ENCODE peak calls at places on chromosomes 1 and 21, in ten cellular contexts. One of them, this sample, is unnamed.

GRCh38 chr1:35361638-35362037 is 93.1 kb downstream of the ZMYM4 start:
- DNase-seq in psoas muscle: no peak
- DNase-seq in posterior cingulate gyrus: no peak
- DNase-seq in CD4-positive, alpha-beta T cell: no peak
- DNase-seq in effector CD4-positive, alpha-beta T cell: no peak
- DNase-seq in astrocyte of the cerebellum: no peak
- DNase-seq in mammary epithelial cell: no peak
- DNase-seq in EL: no peak
- DNase-seq in AG10803: no peak
- DNase-seq in stimulated activated CD8-positive, alpha-beta memory T cell treated with anti-CD3 and anti-CD28 coated beads, Interleukin-7, amount 100 ng/mL, for 24 hours: no peak
- DNase-seq in this sample: no peak

GRCh38 chr1:42323551-42323950 is 11.5 kb downstream of the FOXJ3 start:
- DNase-seq in posterior cingulate gyrus: no peak
- DNase-seq in EL: no peak
- DNase-seq in mammary epithelial cell: no peak
- DNase-seq in stimulated activated CD8-positive, alpha-beta memory T cell treated with anti-CD3 and anti-CD28 coated beads, Interleukin-7, amount 100 ng/mL, for 24 hours: no peak
- DNase-seq in effector CD4-positive, alpha-beta T cell: no peak
- DNase-seq in AG10803: no peak
- DNase-seq in psoas muscle: no peak
- DNase-seq in astrocyte of the cerebellum: no peak
- DNase-seq in CD4-positive, alpha-beta T cell: no peak
- DNase-seq in this sample: no peak

GRCh38 chr21:42456457-42456856 is 39.6 kb downstream of the RSPH1 start:
- DNase-seq in EL: no peak
- DNase-seq in psoas muscle: no peak
- DNase-seq in stimulated activated CD8-positive, alpha-beta memory T cell treated with anti-CD3 and anti-CD28 coated beads, Interleukin-7, amount 100 ng/mL, for 24 hours: no peak
- DNase-seq in CD4-positive, alpha-beta T cell: peak
- DNase-seq in effector CD4-positive, alpha-beta T cell: peak
- DNase-seq in AG10803: no peak
- DNase-seq in posterior cingulate gyrus: no peak
- DNase-seq in mammary epithelial cell: peak
- DNase-seq in astrocyte of the cerebellum: no peak
- DNase-seq in this sample: peak

GRCh38 chr1:236090741-236091147 is 25.9 kb upstream of the NID1 start:
- DNase-seq in astrocyte of the cerebellum: no peak
- DNase-seq in posterior cingulate gyrus: no peak
- DNase-seq in EL: no peak
- DNase-seq in stimulated activated CD8-positive, alpha-beta memory T cell treated with anti-CD3 and anti-CD28 coated beads, Interleukin-7, amount 100 ng/mL, for 24 hours: no peak
- DNase-seq in effector CD4-positive, alpha-beta T cell: no peak
- DNase-seq in CD4-positive, alpha-beta T cell: no peak
- DNase-seq in AG10803: no peak
- DNase-seq in mammary epithelial cell: no peak
- DNase-seq in psoas muscle: no peak
- DNase-seq in this sample: no peak

GRCh38 chr1:15283500-15283899 is 36.5 kb downstream of the FHAD1 start:
- DNase-seq in stimulated activated CD8-positive, alpha-beta memory T cell treated with anti-CD3 and anti-CD28 coated beads, Interleukin-7, amount 100 ng/mL, for 24 hours: no peak
- DNase-seq in EL: peak
- DNase-seq in psoas muscle: no peak
- DNase-seq in CD4-positive, alpha-beta T cell: no peak
- DNase-seq in posterior cingulate gyrus: no peak
- DNase-seq in AG10803: no peak
- DNase-seq in mammary epithelial cell: peak
- DNase-seq in astrocyte of the cerebellum: no peak
- DNase-seq in effector CD4-positive, alpha-beta T cell: no peak
- DNase-seq in this sample: no peak

GRCh38 chr1:103931891-103932290 is 182.2 kb downstream of the AMY1C start:
- DNase-seq in effector CD4-positive, alpha-beta T cell: no peak
- DNase-seq in posterior cingulate gyrus: no peak
- DNase-seq in AG10803: no peak
- DNase-seq in stimulated activated CD8-positive, alpha-beta memory T cell treated with anti-CD3 and anti-CD28 coated beads, Interleukin-7, amount 100 ng/mL, for 24 hours: no peak
- DNase-seq in astrocyte of the cerebellum: no peak
- DNase-seq in EL: no peak
- DNase-seq in psoas muscle: no peak
- DNase-seq in mammary epithelial cell: no peak
- DNase-seq in CD4-positive, alpha-beta T cell: no peak
- DNase-seq in this sample: no peak

GRCh38 chr1:95072532-95073419 is at the start of gene ALG14:
- DNase-seq in CD4-positive, alpha-beta T cell: peak
- DNase-seq in astrocyte of the cerebellum: peak
- DNase-seq in stimulated activated CD8-positive, alpha-beta memory T cell treated with anti-CD3 and anti-CD28 coated beads, Interleukin-7, amount 100 ng/mL, for 24 hours: peak
- DNase-seq in EL: peak
- DNase-seq in posterior cingulate gyrus: peak
- DNase-seq in AG10803: peak
- DNase-seq in effector CD4-positive, alpha-beta T cell: peak
- DNase-seq in mammary epithelial cell: peak
- DNase-seq in psoas muscle: peak
- DNase-seq in this sample: peak

GRCh38 chr1:226217273-226217672 is 6.2 kb upstream of the MIXL1 start:
- DNase-seq in AG10803: peak
- DNase-seq in CD4-positive, alpha-beta T cell: no peak
- DNase-seq in psoas muscle: no peak
- DNase-seq in posterior cingulate gyrus: no peak
- DNase-seq in stimulated activated CD8-positive, alpha-beta memory T cell treated with anti-CD3 and anti-CD28 coated beads, Interleukin-7, amount 100 ng/mL, for 24 hours: no peak
- DNase-seq in EL: peak
- DNase-seq in mammary epithelial cell: no peak
- DNase-seq in effector CD4-positive, alpha-beta T cell: no peak
- DNase-seq in astrocyte of the cerebellum: no peak
- DNase-seq in this sample: no peak

GRCh38 chr1:104018922-104019674 is 269.4 kb downstream of the AMY1C start:
- DNase-seq in AG10803: no peak
- DNase-seq in mammary epithelial cell: no peak
- DNase-seq in posterior cingulate gyrus: no peak
- DNase-seq in stimulated activated CD8-positive, alpha-beta memory T cell treated with anti-CD3 and anti-CD28 coated beads, Interleukin-7, amount 100 ng/mL, for 24 hours: no peak
- DNase-seq in CD4-positive, alpha-beta T cell: no peak
- DNase-seq in EL: no peak
- DNase-seq in psoas muscle: no peak
- DNase-seq in astrocyte of the cerebellum: no peak
- DNase-seq in effector CD4-positive, alpha-beta T cell: no peak
- DNase-seq in this sample: no peak

GRCh38 chr1:203796223-203796747 is 862 bp downstream of the ZBED6 start:
- DNase-seq in posterior cingulate gyrus: no peak
- DNase-seq in stimulated activated CD8-positive, alpha-beta memory T cell treated with anti-CD3 and anti-CD28 coated beads, Interleukin-7, amount 100 ng/mL, for 24 hours: peak
- DNase-seq in mammary epithelial cell: peak
- DNase-seq in psoas muscle: no peak
- DNase-seq in EL: peak
- DNase-seq in AG10803: peak
- DNase-seq in effector CD4-positive, alpha-beta T cell: no peak
- DNase-seq in astrocyte of the cerebellum: no peak
- DNase-seq in CD4-positive, alpha-beta T cell: no peak
- DNase-seq in this sample: peak

GRCh38 chr1:162206749-162207635 is 137.5 kb downstream of the NOS1AP start:
- DNase-seq in CD4-positive, alpha-beta T cell: no peak
- DNase-seq in EL: no peak
- DNase-seq in AG10803: no peak
- DNase-seq in psoas muscle: no peak
- DNase-seq in astrocyte of the cerebellum: no peak
- DNase-seq in posterior cingulate gyrus: no peak
- DNase-seq in stimulated activated CD8-positive, alpha-beta memory T cell treated with anti-CD3 and anti-CD28 coated beads, Interleukin-7, amount 100 ng/mL, for 24 hours: no peak
- DNase-seq in mammary epithelial cell: peak
- DNase-seq in effector CD4-positive, alpha-beta T cell: no peak
- DNase-seq in this sample: no peak

GRCh38 chr1:70945266-70945665 is 102.3 kb downstream of the PTGER3 start:
- DNase-seq in psoas muscle: no peak
- DNase-seq in mammary epithelial cell: no peak
- DNase-seq in EL: no peak
- DNase-seq in stimulated activated CD8-positive, alpha-beta memory T cell treated with anti-CD3 and anti-CD28 coated beads, Interleukin-7, amount 100 ng/mL, for 24 hours: no peak
- DNase-seq in CD4-positive, alpha-beta T cell: no peak
- DNase-seq in AG10803: no peak
- DNase-seq in effector CD4-positive, alpha-beta T cell: no peak
- DNase-seq in astrocyte of the cerebellum: no peak
- DNase-seq in posterior cingulate gyrus: no peak
- DNase-seq in this sample: no peak

GRCh38 chr1:47940779-47941178 is 56.4 kb downstream of the TRABD2B start:
- DNase-seq in posterior cingulate gyrus: no peak
- DNase-seq in mammary epithelial cell: peak
- DNase-seq in EL: no peak
- DNase-seq in CD4-positive, alpha-beta T cell: no peak
- DNase-seq in astrocyte of the cerebellum: no peak
- DNase-seq in effector CD4-positive, alpha-beta T cell: no peak
- DNase-seq in AG10803: peak
- DNase-seq in psoas muscle: no peak
- DNase-seq in stimulated activated CD8-positive, alpha-beta memory T cell treated with anti-CD3 and anti-CD28 coated beads, Interleukin-7, amount 100 ng/mL, for 24 hours: no peak
- DNase-seq in this sample: no peak

GRCh38 chr1:111738436-111739221 is 566 bp downstream of the INKA2 start:
- DNase-seq in CD4-positive, alpha-beta T cell: peak
- DNase-seq in psoas muscle: peak
- DNase-seq in mammary epithelial cell: peak
- DNase-seq in posterior cingulate gyrus: peak
- DNase-seq in AG10803: peak
- DNase-seq in astrocyte of the cerebellum: no peak
- DNase-seq in EL: peak
- DNase-seq in stimulated activated CD8-positive, alpha-beta memory T cell treated with anti-CD3 and anti-CD28 coated beads, Interleukin-7, amount 100 ng/mL, for 24 hours: no peak
- DNase-seq in effector CD4-positive, alpha-beta T cell: peak
- DNase-seq in this sample: peak

GRCh38 chr1:101996830-101997485 is at the start of gene OLFM3:
- DNase-seq in AG10803: no peak
- DNase-seq in effector CD4-positive, alpha-beta T cell: no peak
- DNase-seq in astrocyte of the cerebellum: no peak
- DNase-seq in mammary epithelial cell: peak
- DNase-seq in psoas muscle: no peak
- DNase-seq in CD4-positive, alpha-beta T cell: no peak
- DNase-seq in posterior cingulate gyrus: peak
- DNase-seq in stimulated activated CD8-positive, alpha-beta memory T cell treated with anti-CD3 and anti-CD28 coated beads, Interleukin-7, amount 100 ng/mL, for 24 hours: no peak
- DNase-seq in EL: peak
- DNase-seq in this sample: no peak

GRCh38 chr1:91400133-91400725 is 4.4 kb downstream of the HFM1 start:
- DNase-seq in stimulated activated CD8-positive, alpha-beta memory T cell treated with anti-CD3 and anti-CD28 coated beads, Interleukin-7, amount 100 ng/mL, for 24 hours: no peak
- DNase-seq in astrocyte of the cerebellum: peak
- DNase-seq in AG10803: peak
- DNase-seq in psoas muscle: no peak
- DNase-seq in posterior cingulate gyrus: no peak
- DNase-seq in mammary epithelial cell: no peak
- DNase-seq in effector CD4-positive, alpha-beta T cell: no peak
- DNase-seq in EL: peak
- DNase-seq in CD4-positive, alpha-beta T cell: no peak
- DNase-seq in this sample: no peak

GRCh38 chr1:208119225-208119606 is 125.0 kb downstream of the PLXNA2 start:
- DNase-seq in posterior cingulate gyrus: no peak
- DNase-seq in psoas muscle: no peak
- DNase-seq in mammary epithelial cell: no peak
- DNase-seq in CD4-positive, alpha-beta T cell: no peak
- DNase-seq in EL: no peak
- DNase-seq in effector CD4-positive, alpha-beta T cell: no peak
- DNase-seq in astrocyte of the cerebellum: no peak
- DNase-seq in stimulated activated CD8-positive, alpha-beta memory T cell treated with anti-CD3 and anti-CD28 coated beads, Interleukin-7, amount 100 ng/mL, for 24 hours: no peak
- DNase-seq in AG10803: no peak
- DNase-seq in this sample: no peak

GRCh38 chr1:100959502-100960060 is 63.7 kb downstream of the SLC30A7 start:
- DNase-seq in stimulated activated CD8-positive, alpha-beta memory T cell treated with anti-CD3 and anti-CD28 coated beads, Interleukin-7, amount 100 ng/mL, for 24 hours: no peak
- DNase-seq in mammary epithelial cell: no peak
- DNase-seq in astrocyte of the cerebellum: no peak
- DNase-seq in EL: no peak
- DNase-seq in CD4-positive, alpha-beta T cell: no peak
- DNase-seq in AG10803: peak
- DNase-seq in psoas muscle: no peak
- DNase-seq in effector CD4-positive, alpha-beta T cell: no peak
- DNase-seq in posterior cingulate gyrus: no peak
- DNase-seq in this sample: no peak

GRCh38 chr1:99704356-99704816 is 58.5 kb downstream of the PALMD start:
- DNase-seq in stimulated activated CD8-positive, alpha-beta memory T cell treated with anti-CD3 and anti-CD28 coated beads, Interleukin-7, amount 100 ng/mL, for 24 hours: no peak
- DNase-seq in posterior cingulate gyrus: no peak
- DNase-seq in mammary epithelial cell: no peak
- DNase-seq in psoas muscle: no peak
- DNase-seq in effector CD4-positive, alpha-beta T cell: no peak
- DNase-seq in EL: no peak
- DNase-seq in astrocyte of the cerebellum: no peak
- DNase-seq in CD4-positive, alpha-beta T cell: no peak
- DNase-seq in AG10803: no peak
- DNase-seq in this sample: no peak

GRCh38 chr21:33127154-33127893 is 57.4 kb downstream of the OLIG1 start:
- DNase-seq in astrocyte of the cerebellum: peak
- DNase-seq in stimulated activated CD8-positive, alpha-beta memory T cell treated with anti-CD3 and anti-CD28 coated beads, Interleukin-7, amount 100 ng/mL, for 24 hours: peak
- DNase-seq in CD4-positive, alpha-beta T cell: peak
- DNase-seq in mammary epithelial cell: peak
- DNase-seq in EL: peak
- DNase-seq in psoas muscle: peak
- DNase-seq in effector CD4-positive, alpha-beta T cell: peak
- DNase-seq in posterior cingulate gyrus: peak
- DNase-seq in AG10803: peak
- DNase-seq in this sample: peak

GRCh38 chr1:10737268-10737624 is 59.2 kb downstream of the CASZ1 start:
- DNase-seq in effector CD4-positive, alpha-beta T cell: no peak
- DNase-seq in mammary epithelial cell: no peak
- DNase-seq in psoas muscle: no peak
- DNase-seq in CD4-positive, alpha-beta T cell: no peak
- DNase-seq in astrocyte of the cerebellum: no peak
- DNase-seq in EL: no peak
- DNase-seq in AG10803: no peak
- DNase-seq in stimulated activated CD8-positive, alpha-beta memory T cell treated with anti-CD3 and anti-CD28 coated beads, Interleukin-7, amount 100 ng/mL, for 24 hours: no peak
- DNase-seq in posterior cingulate gyrus: no peak
- DNase-seq in this sample: no peak

GRCh38 chr1:152479792-152480595 is 30.6 kb upstream of the LCE5A start:
- DNase-seq in astrocyte of the cerebellum: no peak
- DNase-seq in psoas muscle: no peak
- DNase-seq in stimulated activated CD8-positive, alpha-beta memory T cell treated with anti-CD3 and anti-CD28 coated beads, Interleukin-7, amount 100 ng/mL, for 24 hours: peak
- DNase-seq in CD4-positive, alpha-beta T cell: peak
- DNase-seq in mammary epithelial cell: no peak
- DNase-seq in AG10803: peak
- DNase-seq in posterior cingulate gyrus: no peak
- DNase-seq in EL: peak
- DNase-seq in effector CD4-positive, alpha-beta T cell: peak
- DNase-seq in this sample: peak

GRCh38 chr1:228936881-228937280 is 201.6 kb downstream of the RHOU start:
- DNase-seq in effector CD4-positive, alpha-beta T cell: no peak
- DNase-seq in EL: no peak
- DNase-seq in psoas muscle: no peak
- DNase-seq in astrocyte of the cerebellum: no peak
- DNase-seq in CD4-positive, alpha-beta T cell: no peak
- DNase-seq in mammary epithelial cell: no peak
- DNase-seq in AG10803: no peak
- DNase-seq in stimulated activated CD8-positive, alpha-beta memory T cell treated with anti-CD3 and anti-CD28 coated beads, Interleukin-7, amount 100 ng/mL, for 24 hours: no peak
- DNase-seq in posterior cingulate gyrus: no peak
- DNase-seq in this sample: no peak

GRCh38 chr1:205449750-205450443 is 5.9 kb downstream of the BLACAT1 start:
- DNase-seq in AG10803: peak
- DNase-seq in effector CD4-positive, alpha-beta T cell: no peak
- DNase-seq in EL: peak
- DNase-seq in posterior cingulate gyrus: no peak
- DNase-seq in CD4-positive, alpha-beta T cell: no peak
- DNase-seq in mammary epithelial cell: peak
- DNase-seq in psoas muscle: no peak
- DNase-seq in stimulated activated CD8-positive, alpha-beta memory T cell treated with anti-CD3 and anti-CD28 coated beads, Interleukin-7, amount 100 ng/mL, for 24 hours: no peak
- DNase-seq in astrocyte of the cerebellum: no peak
- DNase-seq in this sample: no peak

GRCh38 chr1:155897746-155898145 is 13.4 kb downstream of the RIT1 start:
- DNase-seq in CD4-positive, alpha-beta T cell: no peak
- DNase-seq in stimulated activated CD8-positive, alpha-beta memory T cell treated with anti-CD3 and anti-CD28 coated beads, Interleukin-7, amount 100 ng/mL, for 24 hours: no peak
- DNase-seq in EL: no peak
- DNase-seq in psoas muscle: no peak
- DNase-seq in posterior cingulate gyrus: no peak
- DNase-seq in mammary epithelial cell: no peak
- DNase-seq in AG10803: no peak
- DNase-seq in astrocyte of the cerebellum: no peak
- DNase-seq in effector CD4-positive, alpha-beta T cell: no peak
- DNase-seq in this sample: no peak

GRCh38 chr1:157145081-157145480 is 6.9 kb upstream of the ETV3 start:
- DNase-seq in EL: peak
- DNase-seq in stimulated activated CD8-positive, alpha-beta memory T cell treated with anti-CD3 and anti-CD28 coated beads, Interleukin-7, amount 100 ng/mL, for 24 hours: no peak
- DNase-seq in astrocyte of the cerebellum: no peak
- DNase-seq in AG10803: no peak
- DNase-seq in psoas muscle: no peak
- DNase-seq in mammary epithelial cell: peak
- DNase-seq in posterior cingulate gyrus: no peak
- DNase-seq in effector CD4-positive, alpha-beta T cell: no peak
- DNase-seq in CD4-positive, alpha-beta T cell: no peak
- DNase-seq in this sample: no peak

GRCh38 chr1:17995480-17995879 is 112.1 kb upstream of the IGSF21 start:
- DNase-seq in EL: no peak
- DNase-seq in CD4-positive, alpha-beta T cell: no peak
- DNase-seq in effector CD4-positive, alpha-beta T cell: no peak
- DNase-seq in psoas muscle: no peak
- DNase-seq in stimulated activated CD8-positive, alpha-beta memory T cell treated with anti-CD3 and anti-CD28 coated beads, Interleukin-7, amount 100 ng/mL, for 24 hours: no peak
- DNase-seq in posterior cingulate gyrus: no peak
- DNase-seq in mammary epithelial cell: no peak
- DNase-seq in astrocyte of the cerebellum: no peak
- DNase-seq in AG10803: no peak
- DNase-seq in this sample: no peak

GRCh38 chr1:154295408-154296235 is 23.2 kb downstream of the HAX1 start:
- DNase-seq in mammary epithelial cell: no peak
- DNase-seq in stimulated activated CD8-positive, alpha-beta memory T cell treated with anti-CD3 and anti-CD28 coated beads, Interleukin-7, amount 100 ng/mL, for 24 hours: no peak
- DNase-seq in astrocyte of the cerebellum: no peak
- DNase-seq in psoas muscle: no peak
- DNase-seq in effector CD4-positive, alpha-beta T cell: no peak
- DNase-seq in EL: no peak
- DNase-seq in CD4-positive, alpha-beta T cell: no peak
- DNase-seq in AG10803: no peak
- DNase-seq in posterior cingulate gyrus: no peak
- DNase-seq in this sample: no peak

This sample was measured in immature natural killer cell.